ENCODE peak calls at places on chromosomes 16 and 17, in five cellular contexts. Q is transverse colon, A is stomach, N is HCT116, K is endothelial cell of umbilical vein. T is an unnamed sample.

GRCh38 chr16:3579776-3580175 is 2.6 kb upstream of the NLRC3 start:
- DNase-seq in Q (no peak), A (no peak), N (no peak), K (no peak), T (no peak)

GRCh38 chr17:66915204-66915611 is 49.3 kb upstream of the CACNG4 start:
- DNase-seq in Q (peak; percentile 62), A (peak; percentile 52), N (peak; percentile 39), K (no peak), T (peak; percentile 59)

GRCh38 chr17:10197362-10197720 is 1.1 kb downstream of the GAS7 start:
- DNase-seq in Q (no peak), A (no peak), N (no peak), K (no peak), T (no peak)

GRCh38 chr17:78839173-78839761 is 1.3 kb downstream of the USP36 start:
- DNase-seq in Q (no peak), A (no peak), N (no peak), K (peak; percentile 44), T (no peak)

GRCh38 chr16:87317766-87318121 is 552 bp upstream of the C16orf95 start:
- DNase-seq in Q (peak; percentile 73), A (peak; percentile 53), N (no peak), K (no peak), T (peak; percentile 26)

GRCh38 chr16:11871193-11871592 is 19.9 kb upstream of the RSL1D1 start:
- DNase-seq in Q (no peak), A (no peak), N (no peak), K (peak; percentile 34), T (no peak)

GRCh38 chr17:67602974-67603373 is 114.8 kb upstream of the NOL11 start:
- DNase-seq in Q (peak; percentile 22), A (peak; percentile 53), N (peak; percentile 56), K (peak; percentile 32), T (no peak)

GRCh38 chr17:12070561-12070960 is 49.9 kb downstream of the MAP2K4 start:
- DNase-seq in Q (no peak), A (no peak), N (no peak), K (no peak), T (no peak)

GRCh38 chr16:81715358-81716196 is 63.5 kb upstream of the PLCG2 start:
- DNase-seq in Q (no peak), A (no peak), N (no peak), K (no peak), T (no peak)

GRCh38 chr17:77959926-77960521 is 1.5 kb downstream of the TNRC6C start:
- DNase-seq in Q (no peak), A (no peak), N (no peak), K (peak; percentile 67), T (no peak)

GRCh38 chr16:73125860-73126259 is 77.9 kb upstream of the ZFHX3 start:
- DNase-seq in Q (no peak), A (no peak), N (no peak), K (peak; percentile 34), T (no peak)

GRCh38 chr17:45759761-45760160 is 24.4 kb upstream of the CRHR1 start:
- DNase-seq in Q (no peak), A (no peak), N (peak; percentile 52), K (no peak), T (no peak)

GRCh38 chr16:10988164-10988803 is 43.9 kb downstream of the CLEC16A start:
- DNase-seq in Q (no peak), A (no peak), N (no peak), K (no peak), T (no peak)

GRCh38 chr17:44350733-44351226 is 5.7 kb downstream of the GRN start:
- DNase-seq in Q (peak; percentile 71), A (peak; percentile 75), N (no peak), K (peak; percentile 64), T (no peak)

DNA sequence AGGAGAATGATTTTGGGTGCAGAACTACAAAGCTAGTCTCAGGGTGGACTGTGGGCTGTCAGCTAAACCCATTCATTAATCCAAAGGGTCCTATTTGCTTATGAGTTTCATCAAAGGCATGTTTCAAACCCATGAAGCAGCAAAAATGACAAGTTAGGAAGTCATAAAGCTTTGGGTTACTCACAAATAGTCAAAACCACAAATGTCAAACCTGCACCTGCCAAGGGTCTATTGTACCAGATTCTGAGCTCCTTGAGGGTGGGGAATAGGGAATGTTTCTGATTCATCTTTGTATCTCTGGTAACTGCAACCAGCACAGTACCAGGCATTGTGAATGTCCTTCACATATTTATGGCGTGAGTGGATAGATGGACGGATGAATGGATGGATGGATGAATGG is 317.7 kb downstream of the MAF start:
- DNase-seq in Q (no peak), A (no peak), N (no peak), K (no peak), T (no peak)
- TF ChIP-seq POLR2AphosphoS5 in Q (no peak), A (no peak), N (no peak), K (no peak), T (no peak)

GRCh38 chr16:88699180-88699579 is 7.0 kb downstream of the RNF166 start:
- DNase-seq in Q (no peak), A (no peak), N (no peak), K (no peak), T (no peak)

GRCh38 chr16:88698694-88699045 is 7.5 kb downstream of the RNF166 start:
- DNase-seq in Q (no peak), A (no peak), N (no peak), K (no peak), T (no peak)

GRCh38 chr16:88700636-88701482 is 5.3 kb downstream of the RNF166 start:
- DNase-seq in Q (peak; percentile 93), A (peak; percentile 85), N (no peak), K (peak; percentile 95), T (peak; percentile 60)

GRCh38 chr16:88701541-88702363 is 4.5 kb downstream of the RNF166 start:
- DNase-seq in Q (no peak), A (no peak), N (no peak), K (no peak), T (no peak)

GRCh38 chr16:88700322-88700635 is 5.9 kb downstream of the RNF166 start:
- DNase-seq in Q (no peak), A (no peak), N (no peak), K (no peak), T (no peak)
- TF ChIP-seq POLR2A in Q (no peak), A (no peak), N (no peak), K (no peak), T (no peak)

GRCh38 chr17:73393381-73393780 is 81.6 kb upstream of the CDC42EP4 start:
- DNase-seq in Q (no peak), A (no peak), N (no peak), K (no peak), T (no peak)
- H3K36me3 ChIP-seq in Q (no peaks in the 10 kb centered on the region), A (no peaks in the 10 kb centered on the region), N (no peaks in the 10 kb centered on the region), K (no peaks in the 10 kb centered on the region), T (no peaks in the 10 kb centered on the region)

DNA sequence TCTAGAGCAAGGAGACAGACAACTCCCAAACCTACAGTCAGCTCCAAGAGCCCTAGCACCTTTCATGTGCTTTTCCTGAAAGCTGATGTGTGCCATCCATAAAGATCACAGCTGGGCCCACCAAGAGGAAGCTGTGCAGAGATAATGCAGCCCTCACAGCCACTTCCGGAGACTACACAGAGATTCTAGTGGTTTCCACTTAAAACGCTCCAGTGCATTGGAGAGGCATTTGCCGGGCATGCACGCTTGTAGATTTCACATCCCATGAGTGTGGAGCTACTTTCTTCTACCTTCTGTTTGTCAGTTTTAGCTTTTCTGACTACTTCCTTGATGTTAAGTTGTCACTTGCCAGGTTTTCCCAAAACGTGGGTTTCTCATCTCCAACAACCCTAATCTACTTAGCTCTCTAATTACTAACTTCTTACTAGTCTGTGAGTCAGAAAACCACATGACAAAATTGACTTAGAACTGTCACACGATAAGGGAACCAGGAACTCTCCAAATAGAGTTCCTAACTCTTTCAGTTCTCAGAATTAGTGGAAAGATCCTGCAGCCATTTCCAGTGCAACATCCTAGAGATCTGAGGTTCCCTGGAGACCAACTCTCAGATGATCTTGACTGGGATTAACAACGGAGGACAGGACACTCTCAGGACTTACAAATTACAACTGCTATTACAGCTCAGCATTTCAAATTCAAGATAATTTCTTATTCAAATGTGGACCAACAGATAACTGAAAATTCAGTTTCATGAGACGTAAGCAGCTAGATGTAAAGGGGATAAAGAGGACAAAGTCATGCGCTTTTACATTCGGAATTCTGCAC is 28.6 kb downstream of the PMP22 start:
- DNase-seq in Q (no peak), A (no peak), N (no peak), K (no peak), T (no peak)
- TF ChIP-seq POLR2AphosphoS5 in Q (no peak), A (no peak), N (no peak), K (no peak), T (no peak)

T was measured in breast epithelium.